ENCODE peak calls at places on chromosomes 5 and 9, in five cellular contexts. U is GM23338; O is CD4-positive, alpha-beta T cell; Q is heart left ventricle; T is right atrium auricular region. W is an unnamed sample.

GRCh38 chr9:129182625-129183494 is 4.8 kb upstream of the IER5L start:
- DNase-seq in U (peak), O (no peak), Q (peak), T (no peak), W (peak)

GRCh38 chr9:125361837-125362531 is 100.4 kb downstream of the GAPVD1 start:
- DNase-seq in U (peak), O (peak), Q (no peak), T (no peak), W (no peak)

GRCh38 chr5:43348207-43348606 is 35.0 kb upstream of the HMGCS1 start:
- DNase-seq in U (no peak), O (no peak), Q (no peak), T (no peak), W (no peak)

GRCh38 chr9:2159521-2160417 is 144.6 kb downstream of the SMARCA2 start:
- DNase-seq in U (peak), O (no peak), Q (no peak), T (no peak), W (no peak)

GRCh38 chr9:122846371-122847060 is 18.1 kb upstream of the PDCL start:
- DNase-seq in U (no peak), O (no peak), Q (no peak), T (no peak), W (no peak)

GRCh38 chr5:170937072-170937471 is 75.3 kb downstream of the RANBP17 start:
- DNase-seq in U (no peak), O (no peak), Q (no peak), T (no peak), W (no peak)

GRCh38 chr5:10577371-10578291 is 13.8 kb downstream of the ANKRD33B start:
- DNase-seq in U (no peak), O (no peak), Q (peak), T (peak), W (no peak)

GRCh38 chr9:6833518-6834192 is 75.9 kb downstream of the KDM4C start:
- DNase-seq in U (no peak), O (no peak), Q (no peak), T (no peak), W (no peak)

GRCh38 chr9:132391446-132391845 is 15.2 kb downstream of the TTF1 start:
- DNase-seq in U (no peak), O (no peak), Q (no peak), T (no peak), W (no peak)

GRCh38 chr9:110152704-110153374 is 55.1 kb downstream of the C9orf152 start:
- DNase-seq in U (peak), O (no peak), Q (no peak), T (no peak), W (peak)

GRCh38 chr9:4507306-4507705 is 17.0 kb downstream of the SLC1A1 start:
- DNase-seq in U (no peak), O (no peak), Q (no peak), T (no peak), W (no peak)

GRCh38 chr9:113682297-113682771 is 193.8 kb upstream of the ZNF618 start:
- DNase-seq in U (peak), O (peak), Q (peak), T (peak), W (peak)

GRCh38 chr9:90961375-90961774 is 159.8 kb downstream of the SYK start:
- DNase-seq in U (no peak), O (no peak), Q (peak), T (no peak), W (no peak)

GRCh38 chr5:28734396-28734795 is 1696.0 kb upstream of the CDH9 start:
- DNase-seq in U (peak), O (no peak), Q (no peak), T (no peak), W (no peak)

GRCh38 chr5:168875839-168876238 is 296.7 kb upstream of the PANK3 start:
- DNase-seq in U (peak), O (no peak), Q (no peak), T (no peak), W (no peak)

GRCh38 chr5:102664946-102665345 is 90.2 kb upstream of the PAM start:
- DNase-seq in U (no peak), O (no peak), Q (no peak), T (no peak), W (no peak)

GRCh38 chr9:87382902-87383301 is 114.8 kb upstream of the DAPK1 start:
- DNase-seq in U (no peak), O (no peak), Q (no peak), T (peak), W (no peak)

GRCh38 chr9:102844754-102845153 is 150.4 kb upstream of the CYLC2 start:
- DNase-seq in U (no peak), O (no peak), Q (no peak), T (no peak), W (no peak)

GRCh38 chr5:89844548-89844947 is 565.0 kb downstream of the CETN3 start:
- DNase-seq in U (peak), O (no peak), Q (no peak), T (no peak), W (peak)

GRCh38 chr9:123368481-123369153 is 12.6 kb downstream of the CRB2 start:
- DNase-seq in U (no peak), O (no peak), Q (no peak), T (no peak), W (no peak)

GRCh38 chr5:131749138-131749537 is 47.7 kb downstream of the FNIP1 start:
- DNase-seq in U (no peak), O (no peak), Q (no peak), T (no peak), W (no peak)

GRCh38 chr5:93070938-93071337 is 510.1 kb downstream of the NR2F1-AS1 start:
- DNase-seq in U (no peak), O (no peak), Q (no peak), T (no peak), W (no peak)

GRCh38 chr5:172886974-172887491 is 53.0 kb downstream of the ERGIC1 start:
- DNase-seq in U (no peak), O (no peak), Q (peak), T (peak), W (no peak)

GRCh38 chr5:36839479-36839878 is 37.1 kb upstream of the NIPBL start:
- DNase-seq in U (no peak), O (no peak), Q (no peak), T (no peak), W (no peak)

GRCh38 chr5:6410421-6410820 is 32.1 kb upstream of the MED10 start:
- DNase-seq in U (no peak), O (no peak), Q (no peak), T (no peak), W (no peak)

DNA sequence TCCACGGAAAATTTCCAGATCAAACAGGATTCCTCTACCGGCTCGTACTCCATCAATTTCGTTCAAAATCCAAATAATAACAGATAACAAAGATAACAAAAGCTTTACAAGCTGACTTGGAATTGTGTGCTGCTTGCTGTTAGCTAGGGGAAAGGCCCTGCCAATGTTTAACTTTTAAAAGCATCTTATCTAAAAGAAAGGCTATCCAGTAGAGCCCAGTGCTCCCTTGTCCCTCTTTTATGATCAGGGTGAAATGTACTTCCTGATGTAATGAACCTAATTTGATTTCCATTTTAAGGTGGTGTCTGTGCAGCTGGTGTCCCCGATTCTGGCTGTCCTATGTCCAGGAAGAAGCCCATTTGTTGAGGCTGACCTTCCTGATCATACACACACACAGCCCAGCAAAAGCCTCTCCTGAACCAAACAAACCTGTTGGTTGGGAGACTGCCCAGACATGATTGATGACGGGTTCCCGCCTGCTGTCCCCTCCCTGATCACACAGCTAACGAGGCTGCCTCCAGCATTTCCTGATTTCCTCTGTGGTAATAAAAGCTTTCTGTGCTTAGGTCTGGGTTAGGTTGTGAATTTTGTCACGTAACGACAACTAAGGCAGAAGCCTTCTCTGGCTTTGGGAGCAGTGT is 54.2 kb downstream of the PWWP2A start:
- DNase-seq in U (no peak), O (no peak), Q (no peak), T (no peak), W (no peak)
- H3K27ac ChIP-seq in U (peak), O (no peak), Q (no peak), T (no peak), W (no peak)

GRCh38 chr5:119357309-119357708 is 1.5 kb downstream of the TNFAIP8 start:
- DNase-seq in U (no peak), O (no peak), Q (no peak), T (no peak), W (no peak)
- H3K27ac ChIP-seq in U (no peak), O (peak), Q (no peak), T (no peak), W (no peak)

GRCh38 chr9:22107646-22108045 is 98.5 kb upstream of the CDKN2B start:
- DNase-seq in U (no peak), O (no peak), Q (no peak), T (no peak), W (no peak)
- H3K27ac ChIP-seq in U (no peak), O (no peak), Q (no peak), T (no peak), W (no peak)

GRCh38 chr9:136840140-136840876 is 2.0 kb upstream of the AJM1 start:
- DNase-seq in U (no peak), O (no peak), Q (no peak), T (no peak), W (peak)
- H3K27ac ChIP-seq in U (no peak), O (no peak), Q (no peak), T (no peak), W (no peak)

GRCh38 chr5:140967226-140967893 is 1.1 kb downstream of the PCDHAC2 start:
- DNase-seq in U (peak), O (no peak), Q (no peak), T (no peak), W (peak)
- H3K27ac ChIP-seq in U (no peak), O (no peak), Q (no peak), T (no peak), W (no peak)

GRCh38 chr5:78628260-78629024 is 20.1 kb downstream of the LHFPL2 start:
- DNase-seq in U (no peak), O (no peak), Q (no peak), T (no peak), W (no peak)
- H3K27ac ChIP-seq in U (peak), O (no peak), Q (no peak), T (no peak), W (no peak)

GRCh38 chr5:177405312-177405711 is 4.1 kb downstream of the F12 start:
- DNase-seq in U (no peak), O (no peak), Q (no peak), T (no peak), W (no peak)

GRCh38 chr5:177402271-177403043 is 2.0 kb upstream of the PFN3 start:
- DNase-seq in U (peak), O (peak), Q (no peak), T (no peak), W (peak)

GRCh38 chr5:177404641-177405134 is 4.2 kb upstream of the PFN3 start:
- DNase-seq in U (no peak), O (no peak), Q (no peak), T (no peak), W (no peak)

GRCh38 chr5:177403194-177403825 is 2.8 kb upstream of the PFN3 start:
- DNase-seq in U (peak), O (peak), Q (no peak), T (no peak), W (peak)

GRCh38 chr5:177403826-177404640 is 3.6 kb upstream of the PFN3 start:
- DNase-seq in U (peak), O (peak), Q (peak), T (peak), W (peak)
- H3K27ac ChIP-seq in U (no peak), O (no peak), Q (no peak), T (no peak), W (no peak)

DNA sequence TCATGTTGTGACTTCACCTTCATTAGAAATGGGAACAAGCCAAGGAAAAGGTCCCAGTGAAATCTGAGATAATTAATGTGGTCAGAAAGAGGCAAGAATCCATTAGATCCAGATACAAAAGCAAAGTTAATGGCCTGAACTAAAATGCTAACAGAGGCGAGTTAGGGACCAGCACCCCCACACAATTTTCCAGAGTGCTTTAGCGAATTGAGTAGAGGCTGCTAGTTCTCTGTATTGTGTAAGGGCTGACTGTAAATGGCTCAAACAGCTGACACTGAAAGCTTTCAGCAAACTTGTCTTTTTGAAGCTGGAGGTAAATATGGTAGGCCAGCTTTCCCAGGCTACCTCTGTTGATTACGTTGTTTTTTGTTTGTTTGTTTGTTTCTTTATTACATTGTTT is 75.5 kb downstream of the CSNK1A1 start:
- DNase-seq in U (no peak), O (no peak), Q (no peak), T (no peak), W (no peak)
- H3K27ac ChIP-seq in U (no peak), O (no peak), Q (no peak), T (no peak), W (no peak)

GRCh38 chr5:162497455-162497854 is 429.9 kb downstream of the GABRG2 start:
- DNase-seq in U (no peak), O (no peak), Q (no peak), T (no peak), W (no peak)

GRCh38 chr5:162496080-162496808 is 428.7 kb downstream of the GABRG2 start:
- DNase-seq in U (no peak), O (no peak), Q (no peak), T (no peak), W (no peak)
- H3K27ac ChIP-seq in U (no peak), O (no peak), Q (no peak), T (no peak), W (no peak)

W was measured in H9.